ENCODE peak calls at places on chromosomes 13 and 19, in six cellular contexts. One of them, this sample, is unnamed.

GRCh38 chr19:41421314-41421713 is 5.9 kb downstream of the B3GNT8 start:
- DNase-seq in foreskin keratinocyte: no peak
- DNase-seq in HCT116: no peak
- DNase-seq in PC-3: no peak
- DNase-seq in uterus: no peak
- DNase-seq in suprapubic skin: no peak
- DNase-seq in this sample: no peak

GRCh38 chr13:71674776-71675352 is 192.1 kb downstream of the DACH1 start:
- DNase-seq in PC-3: no peak
- DNase-seq in uterus: no peak
- DNase-seq in HCT116: no peak
- DNase-seq in foreskin keratinocyte: no peak
- DNase-seq in suprapubic skin: no peak
- DNase-seq in this sample: no peak

GRCh38 chr13:96821381-96821780 is 172.9 kb downstream of the OXGR1 start:
- DNase-seq in HCT116: no peak
- DNase-seq in PC-3: peak; percentile 9
- DNase-seq in uterus: no peak
- DNase-seq in foreskin keratinocyte: peak; percentile 4
- DNase-seq in suprapubic skin: no peak
- DNase-seq in this sample: no peak

GRCh38 chr19:39263912-39264305 is 4.3 kb upstream of the IFNL2 start:
- DNase-seq in HCT116: no peak
- DNase-seq in foreskin keratinocyte: no peak
- DNase-seq in uterus: no peak
- DNase-seq in PC-3: no peak
- DNase-seq in suprapubic skin: no peak
- DNase-seq in this sample: no peak

GRCh38 chr19:17762505-17763229 is 11.4 kb downstream of the FCHO1 start:
- DNase-seq in foreskin keratinocyte: no peak
- DNase-seq in HCT116: no peak
- DNase-seq in PC-3: peak; percentile 70
- DNase-seq in suprapubic skin: no peak
- DNase-seq in uterus: no peak
- DNase-seq in this sample: no peak

GRCh38 chr13:100341327-100341726 is 247.3 kb downstream of the GGACT start:
- DNase-seq in HCT116: no peak
- DNase-seq in PC-3: no peak
- DNase-seq in suprapubic skin: no peak
- DNase-seq in foreskin keratinocyte: no peak
- DNase-seq in uterus: no peak
- DNase-seq in this sample: no peak

GRCh38 chr13:24500977-24501376 is 11.6 kb downstream of the PARP4 start:
- DNase-seq in suprapubic skin: no peak
- DNase-seq in HCT116: no peak
- DNase-seq in PC-3: peak; percentile 60
- DNase-seq in foreskin keratinocyte: peak; percentile 72
- DNase-seq in uterus: no peak
- DNase-seq in this sample: no peak

GRCh38 chr19:39319098-39319891 is 1.4 kb downstream of the LRFN1 start:
- DNase-seq in HCT116: no peak
- DNase-seq in uterus: no peak
- DNase-seq in foreskin keratinocyte: no peak
- DNase-seq in suprapubic skin: no peak
- DNase-seq in PC-3: no peak
- DNase-seq in this sample: no peak

GRCh38 chr19:4732680-4733114 is 9.1 kb upstream of the DPP9 start:
- DNase-seq in uterus: peak; percentile 52
- DNase-seq in suprapubic skin: no peak
- DNase-seq in PC-3: peak; percentile 87
- DNase-seq in foreskin keratinocyte: no peak
- DNase-seq in HCT116: peak; percentile 58
- DNase-seq in this sample: no peak

GRCh38 chr19:45900661-45901431 is 1.6 kb downstream of the MYPOP start:
- DNase-seq in uterus: no peak
- DNase-seq in PC-3: no peak
- DNase-seq in suprapubic skin: no peak
- DNase-seq in foreskin keratinocyte: no peak
- DNase-seq in HCT116: no peak
- DNase-seq in this sample: no peak

GRCh38 chr19:58575183-58576041 is 2.3 kb upstream of the MZF1 start:
- DNase-seq in PC-3: peak; percentile 92
- DNase-seq in suprapubic skin: peak; percentile 94
- DNase-seq in foreskin keratinocyte: peak; percentile 76
- DNase-seq in uterus: peak; percentile 92
- DNase-seq in HCT116: peak; percentile 79
- DNase-seq in this sample: peak; percentile 49

GRCh38 chr19:4622695-4623421 is 16.5 kb upstream of the TNFAIP8L1 start:
- DNase-seq in foreskin keratinocyte: no peak
- DNase-seq in PC-3: no peak
- DNase-seq in suprapubic skin: no peak
- DNase-seq in HCT116: no peak
- DNase-seq in uterus: no peak
- DNase-seq in this sample: no peak

GRCh38 chr13:93775507-93776108 is 549.0 kb downstream of the GPC6 start:
- DNase-seq in uterus: no peak
- DNase-seq in PC-3: peak; percentile 74
- DNase-seq in suprapubic skin: no peak
- DNase-seq in HCT116: no peak
- DNase-seq in foreskin keratinocyte: no peak
- DNase-seq in this sample: no peak

GRCh38 chr19:8501968-8502367 is 472 bp downstream of the PRAM1 start:
- DNase-seq in uterus: no peak
- DNase-seq in PC-3: no peak
- DNase-seq in foreskin keratinocyte: no peak
- DNase-seq in suprapubic skin: no peak
- DNase-seq in HCT116: no peak
- DNase-seq in this sample: no peak

DNA sequence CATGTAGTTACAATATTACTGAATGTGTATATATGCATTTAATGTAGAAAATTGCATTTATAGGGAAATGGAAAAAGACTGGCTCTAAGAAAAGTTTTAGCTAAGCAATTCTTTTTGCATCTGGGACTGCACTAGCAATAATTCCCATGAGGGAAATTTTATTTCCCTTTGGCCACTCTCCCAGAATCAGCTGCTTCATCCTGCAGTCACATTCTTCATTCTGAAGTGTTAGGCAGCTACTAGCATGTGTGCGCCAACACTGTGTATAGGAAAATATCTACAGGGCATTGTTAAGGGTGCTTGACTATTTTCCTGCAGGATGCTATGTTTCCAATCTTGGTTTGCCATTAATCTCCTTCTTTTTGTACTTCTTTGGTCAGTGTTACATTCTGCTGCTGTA is 312.8 kb upstream of the PCDH20 start:
- DNase-seq in foreskin keratinocyte: no peak
- DNase-seq in PC-3: no peak
- DNase-seq in uterus: no peak
- DNase-seq in HCT116: no peak
- DNase-seq in suprapubic skin: no peak
- DNase-seq in this sample: no peak
- H3K27ac ChIP-seq in foreskin keratinocyte: no peak overlapping the region
- H3K27ac ChIP-seq in PC-3: no peak overlapping the region
- H3K27ac ChIP-seq in uterus: no peak overlapping the region
- H3K27ac ChIP-seq in HCT116: no peak overlapping the region
- H3K27ac ChIP-seq in suprapubic skin: no peak overlapping the region
- H3K27ac ChIP-seq in this sample: peak overlapping the region; percentile 35

GRCh38 chr19:1806184-1807029 is 5.7 kb downstream of the ATP8B3 start:
- DNase-seq in suprapubic skin: peak; percentile 65
- DNase-seq in foreskin keratinocyte: no peak
- DNase-seq in uterus: no peak
- DNase-seq in PC-3: no peak
- DNase-seq in HCT116: no peak
- DNase-seq in this sample: no peak
- H3K27ac ChIP-seq in suprapubic skin: no peak overlapping the region
- H3K27ac ChIP-seq in foreskin keratinocyte: no peak overlapping the region
- H3K27ac ChIP-seq in uterus: no peak overlapping the region
- H3K27ac ChIP-seq in PC-3: no peak overlapping the region
- H3K27ac ChIP-seq in HCT116: no peak overlapping the region
- H3K27ac ChIP-seq in this sample: no peak overlapping the region

GRCh38 chr19:10510301-10510802 is 6.9 kb downstream of the S1PR5 start:
- DNase-seq in suprapubic skin: no peak
- DNase-seq in foreskin keratinocyte: peak; percentile 50
- DNase-seq in HCT116: no peak
- DNase-seq in PC-3: peak; percentile 50
- DNase-seq in uterus: no peak
- DNase-seq in this sample: peak; percentile 33
- H3K27ac ChIP-seq in suprapubic skin: no peak overlapping the region
- H3K27ac ChIP-seq in foreskin keratinocyte: no peak overlapping the region
- H3K27ac ChIP-seq in HCT116: no peak overlapping the region
- H3K27ac ChIP-seq in PC-3: no peak overlapping the region
- H3K27ac ChIP-seq in uterus: no peak overlapping the region
- H3K27ac ChIP-seq in this sample: peak overlapping the region; percentile 57

DNA sequence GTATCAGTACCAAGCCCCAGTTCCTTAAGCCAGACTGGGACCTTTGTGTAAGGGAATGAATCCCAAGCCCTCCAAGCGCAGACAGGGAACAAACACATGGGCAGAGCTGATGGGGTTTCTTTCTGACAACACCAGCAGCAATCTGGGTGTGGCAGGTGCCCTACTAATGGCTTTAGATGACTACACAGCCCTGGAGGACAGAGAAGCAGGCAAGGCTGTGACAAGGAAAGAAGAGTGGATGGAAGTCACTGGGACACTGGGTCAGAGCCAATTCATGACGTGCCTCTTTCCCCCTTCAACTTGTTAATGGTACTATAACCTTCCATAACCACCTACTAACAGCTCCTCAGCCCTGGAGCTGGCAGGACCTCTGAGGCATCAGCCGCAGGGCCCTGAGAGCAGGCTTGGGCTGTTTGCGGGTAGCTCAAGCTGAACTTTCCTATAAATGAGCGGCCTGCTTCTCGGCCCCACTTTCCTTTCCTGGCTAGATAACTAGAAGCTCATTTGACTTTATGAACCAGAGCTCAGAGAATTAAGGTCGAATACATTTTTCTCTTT is 38.9 kb downstream of the RASL11A start:
- DNase-seq in PC-3: peak; percentile 41
- DNase-seq in HCT116: peak; percentile 27
- DNase-seq in suprapubic skin: no peak
- DNase-seq in uterus: no peak
- DNase-seq in foreskin keratinocyte: no peak
- DNase-seq in this sample: no peak
- H3K27ac ChIP-seq in PC-3: peak overlapping the region; percentile 48
- H3K27ac ChIP-seq in HCT116: peak overlapping the region; percentile 31
- H3K27ac ChIP-seq in suprapubic skin: no peak overlapping the region
- H3K27ac ChIP-seq in uterus: no peak overlapping the region
- H3K27ac ChIP-seq in foreskin keratinocyte: no peak overlapping the region
- H3K27ac ChIP-seq in this sample: peak overlapping the region; percentile 8

This sample was measured in epithelial cell of prostate.